ENCODE peak calls at places on chromosomes 5 and 9, in eight cellular contexts. U is prostate gland, S is heart left ventricle, D is stomach, N is A549, A is Peyer's patch, T is IMR-90, P is H1. G is an unnamed sample.

GRCh38 chr5:141875795-141876627 is 2.2 kb downstream of the PCDH1 start:
- DNase-seq in A (no peak), N (no peak), D (peak; percentile 84), S (no peak), P (no peak), T (no peak), U (peak; percentile 46), G (peak; percentile 42)

GRCh38 chr5:128644863-128645262 is 106.8 kb upstream of the FBN2 start:
- DNase-seq in D (no peak), S (no peak), U (no peak), A (no peak), P (no peak), N (no peak), T (peak; percentile 96), G (no peak)

GRCh38 chr9:14352549-14352948 is 38.6 kb upstream of the NFIB start:
- DNase-seq in P (no peak), N (no peak), D (no peak), A (no peak), T (no peak), S (no peak), U (no peak), G (no peak)

GRCh38 chr9:89168901-89169813 is 9.5 kb downstream of the SHC3 start:
- DNase-seq in D (no peak), P (no peak), A (no peak), T (no peak), N (no peak), S (no peak), U (no peak), G (no peak)

GRCh38 chr5:68093455-68094159 is 121.9 kb upstream of the PIK3R1 start:
- DNase-seq in A (no peak), T (no peak), N (no peak), U (peak; percentile 50), D (no peak), S (no peak), P (no peak), G (no peak)

GRCh38 chr9:136198605-136199083 is 6.3 kb downstream of the LHX3 start:
- DNase-seq in U (no peak), N (no peak), S (no peak), A (no peak), T (no peak), D (no peak), P (no peak), G (no peak)

GRCh38 chr9:2466703-2467102 is 154.9 kb upstream of the VLDLR start:
- DNase-seq in T (no peak), U (no peak), S (no peak), A (no peak), N (no peak), P (no peak), D (no peak), G (no peak)

GRCh38 chr5:43020294-43020711 is 19.8 kb downstream of the ANXA2R start:
- DNase-seq in N (no peak), D (no peak), A (peak; percentile 43), P (no peak), U (no peak), T (peak; percentile 59), S (no peak), G (no peak)

GRCh38 chr5:149279651-149280050 is 8.0 kb downstream of the AFAP1L1 start:
- DNase-seq in P (no peak), N (no peak), S (no peak), A (no peak), T (no peak), D (no peak), U (no peak), G (no peak)

GRCh38 chr5:133480366-133480765 is 132.0 kb downstream of the FSTL4 start:
- DNase-seq in A (no peak), U (no peak), P (no peak), N (no peak), T (no peak), S (no peak), D (no peak), G (no peak)

GRCh38 chr5:180816608-180817534 is 14.3 kb upstream of the MGAT1 start:
- DNase-seq in A (peak; percentile 35), U (no peak), D (no peak), T (peak; percentile 44), N (no peak), P (no peak), S (peak; percentile 75), G (peak; percentile 68)

GRCh38 chr9:126934441-126934840 is 19.9 kb downstream of the RALGPS1 start:
- DNase-seq in T (no peak), N (no peak), P (no peak), A (no peak), U (no peak), D (no peak), S (no peak), G (no peak)

GRCh38 chr9:89359018-89359417 is 40.7 kb downstream of the SECISBP2 start:
- DNase-seq in U (no peak), N (no peak), P (no peak), D (no peak), A (no peak), S (no peak), T (no peak), G (peak; percentile 13)

GRCh38 chr9:98488578-98489312 is 220.0 kb downstream of the GABBR2 start:
- DNase-seq in D (no peak), U (no peak), S (no peak), A (no peak), P (peak; percentile 21), T (peak; percentile 98), N (peak; percentile 26), G (no peak)

GRCh38 chr5:146025108-146025507 is 80.3 kb downstream of the PLAC8L1 start:
- DNase-seq in T (no peak), U (no peak), P (no peak), N (no peak), S (peak; percentile 80), A (no peak), D (peak; percentile 82), G (no peak)

GRCh38 chr9:98795970-98796363 is 388 bp downstream of the ANKS6 start:
- DNase-seq in D (peak; percentile 46), U (no peak), A (no peak), P (no peak), N (no peak), S (no peak), T (no peak), G (no peak)

GRCh38 chr9:107933042-107933441 is 443.5 kb upstream of the KLF4 start:
- DNase-seq in U (no peak), T (peak; percentile 40), D (no peak), A (no peak), N (no peak), S (no peak), P (no peak), G (no peak)

GRCh38 chr9:72290311-72290710 is 74.7 kb downstream of the ZFAND5 start:
- DNase-seq in U (no peak), T (no peak), A (no peak), P (no peak), N (no peak), D (no peak), S (no peak), G (no peak)

GRCh38 chr5:76331139-76331538 is 71.9 kb upstream of the IQGAP2 start:
- DNase-seq in P (no peak), N (no peak), A (no peak), U (no peak), S (no peak), D (no peak), T (no peak), G (no peak)

GRCh38 chr9:127968717-127969383 is 11.9 kb downstream of the EEIG1 start:
- DNase-seq in A (no peak), S (peak; percentile 84), P (no peak), U (peak; percentile 83), N (peak; percentile 67), T (peak; percentile 94), D (peak; percentile 84), G (peak; percentile 87)

GRCh38 chr5:32147236-32147635 is 26.9 kb downstream of the GOLPH3 start:
- DNase-seq in U (no peak), T (no peak), N (no peak), D (no peak), S (no peak), A (no peak), P (no peak), G (no peak)

GRCh38 chr5:32145378-32145777 is 28.7 kb downstream of the GOLPH3 start:
- DNase-seq in D (no peak), U (no peak), P (no peak), S (no peak), N (no peak), A (no peak), T (no peak), G (no peak)

GRCh38 chr5:32147959-32148358 is 26.2 kb downstream of the GOLPH3 start:
- DNase-seq in N (no peak), U (no peak), A (no peak), S (no peak), P (no peak), T (no peak), D (no peak), G (no peak)

GRCh38 chr5:32143991-32144636 is 30.0 kb downstream of the GOLPH3 start:
- DNase-seq in N (no peak), S (no peak), D (no peak), A (no peak), U (no peak), T (peak; percentile 5), P (no peak), G (no peak)

GRCh38 chr5:32144637-32145207 is 29.4 kb downstream of the GOLPH3 start:
- DNase-seq in T (no peak), S (peak; percentile 39), N (no peak), P (no peak), U (no peak), D (peak; percentile 44), A (no peak), G (no peak)
- H3K4me1 ChIP-seq in T (peaks cover 14% of the 10 kb centered on the region), S (peaks cover 22% of the 10 kb centered on the region), N (peaks cover 28% of the 10 kb centered on the region), P (no peaks in the 10 kb centered on the region), U (peaks cover 16% of the 10 kb centered on the region), D (peaks cover 65% of the 10 kb centered on the region), A (no peaks in the 10 kb centered on the region), G (peaks cover 19% of the 10 kb centered on the region)

GRCh38 chr5:176536132-176536901 is 885 bp downstream of the RNF44 start:
- DNase-seq in U (peak; percentile 61), A (peak; percentile 89), P (no peak), S (peak; percentile 83), T (peak; percentile 74), N (peak; percentile 59), D (peak; percentile 80), G (peak; percentile 91)
- TF ChIP-seq POLR2A in U (peak; percentile 40), A (peak; percentile 30), P (no peak), S (no peak), T (no peak), N (no peak), D (no peak), G (no peak)

DNA sequence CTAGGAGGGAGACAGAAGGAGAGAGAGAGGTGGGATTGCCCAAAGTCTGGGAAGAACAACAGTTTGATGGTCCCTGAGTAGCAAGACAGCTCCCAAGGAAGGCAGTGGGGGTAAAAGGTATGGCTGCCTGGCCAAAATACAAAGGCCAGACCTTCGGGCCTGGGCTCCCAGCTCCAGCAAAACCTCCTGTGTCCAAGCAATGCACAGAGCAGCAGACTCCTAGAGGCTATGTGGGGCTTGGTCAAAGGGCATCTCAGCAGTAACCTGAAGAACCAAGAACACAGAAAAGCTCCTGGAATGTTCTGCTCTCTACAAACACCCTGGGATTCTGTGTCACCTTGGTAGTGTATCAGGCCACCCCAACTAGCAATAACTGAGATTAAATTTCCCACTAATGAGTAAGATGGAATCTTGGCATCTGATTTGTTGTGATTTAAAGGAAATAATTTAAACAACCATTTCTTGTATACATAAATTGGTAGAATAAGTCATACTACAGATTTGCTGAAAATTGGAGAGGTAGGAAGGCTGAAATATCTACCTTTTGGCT is 158.6 kb downstream of the GLIS3 start:
- DNase-seq in S (no peak), A (no peak), T (peak; percentile 74), U (no peak), N (no peak), D (no peak), P (no peak), G (no peak)
- H3K4me1 ChIP-seq in S (no peaks in the 10 kb centered on the region), A (no peaks in the 10 kb centered on the region), T (peaks cover 34% of the 10 kb centered on the region), U (peaks cover 6% of the 10 kb centered on the region), N (peaks cover 86% of the 10 kb centered on the region), D (peaks cover 33% of the 10 kb centered on the region), P (no peaks in the 10 kb centered on the region), G (no peaks in the 10 kb centered on the region)

GRCh38 chr5:36657563-36657995 is 51.2 kb downstream of the SLC1A3 start:
- DNase-seq in D (peak; percentile 57), A (no peak), P (no peak), S (peak; percentile 66), U (peak; percentile 86), T (peak; percentile 99), N (no peak), G (peak; percentile 61)
- TF ChIP-seq POLR2A in D (no peak), A (no peak), P (no peak), S (no peak), U (no peak), T (no peak), N (no peak), G (no peak)